ENCODE peak calls at places on chromosomes 4 and X, in ten cellular contexts. K is GM12892, B is K562, F is ovary, L is tibial nerve, R is breast epithelium, M is suprapubic skin, W is gastrocnemius medialis, T is adrenal gland, G is GM12891. N is an unnamed sample.

GRCh38 chr4:153153339-153153851 is 50.8 kb upstream of the TRIM2 start:
- DNase-seq in K (peak; percentile 36), B (no peak), F (peak; percentile 55), L (no peak), R (peak; percentile 28), M (peak; percentile 81), W (no peak), T (peak; percentile 64), G (peak; percentile 41), N (peak; percentile 63)

GRCh38 chr4:10164877-10165283 is 48.3 kb upstream of the WDR1 start:
- DNase-seq in K (no peak), B (peak; percentile 68), F (peak; percentile 37), L (peak; percentile 38), R (no peak), M (no peak), W (no peak), T (no peak), G (no peak), N (peak; percentile 81)

GRCh38 chrX:108312938-108313337 is 125.3 kb downstream of the COL4A6 start:
- DNase-seq in K (no peak), B (no peak), F (no peak), L (no peak), R (peak; percentile 86), M (no peak), W (peak; percentile 91), T (peak; percentile 15), G (no peak), N (no peak)

GRCh38 chrX:44871114-44871645 is 1.8 kb upstream of the KDM6A start:
- DNase-seq in K (no peak), B (no peak), F (no peak), L (no peak), R (no peak), M (no peak), W (peak; percentile 13), T (peak; percentile 35), G (no peak), N (peak; percentile 25)

GRCh38 chrX:118694628-118695027 is 32.8 kb upstream of the IL13RA1 start:
- DNase-seq in K (no peak), B (no peak), F (no peak), L (no peak), R (no peak), M (no peak), W (no peak), T (no peak), G (no peak), N (no peak)

GRCh38 chr4:151530783-151531182 is 121.8 kb downstream of the FHIP1A start:
- DNase-seq in K (no peak), B (peak; percentile 9), F (no peak), L (no peak), R (no peak), M (no peak), W (no peak), T (no peak), G (no peak), N (no peak)

GRCh38 chrX:33273521-33273920 is 62.2 kb upstream of the DMD start:
- DNase-seq in K (no peak), B (no peak), F (no peak), L (no peak), R (no peak), M (no peak), W (no peak), T (no peak), G (no peak), N (no peak)

GRCh38 chrX:110432831-110433230 is 74.2 kb downstream of the RTL9 start:
- DNase-seq in K (no peak), B (no peak), F (no peak), L (no peak), R (no peak), M (no peak), W (peak; percentile 12), T (no peak), G (no peak), N (no peak)

GRCh38 chrX:41384041-41384705 is 50.2 kb downstream of the DDX3X start:
- DNase-seq in K (no peak), B (peak; percentile 57), F (peak; percentile 57), L (peak; percentile 40), R (peak; percentile 42), M (peak; percentile 76), W (peak; percentile 45), T (peak; percentile 77), G (no peak), N (peak; percentile 82)

GRCh38 chrX:2679534-2680485 is 11.3 kb upstream of the CD99 start:
- DNase-seq in K (no peak), B (no peak), F (peak; percentile 46), L (no peak), R (no peak), M (no peak), W (no peak), T (no peak), G (no peak), N (no peak)

GRCh38 chr4:34176609-34177008 is 2067.7 kb downstream of the ARAP2 start:
- DNase-seq in K (no peak), B (no peak), F (no peak), L (no peak), R (no peak), M (no peak), W (no peak), T (no peak), G (no peak), N (no peak)

GRCh38 chr4:34170941-34171340 is 2073.4 kb downstream of the ARAP2 start:
- DNase-seq in K (no peak), B (no peak), F (no peak), L (no peak), R (no peak), M (no peak), W (no peak), T (no peak), G (no peak), N (no peak)
- TF ChIP-seq POLR2A in K (no peak), B (no peak), F (no peak), L (no peak), R (no peak), M (no peak), W (no peak), T (no peak), G (no peak), N (no peak)

GRCh38 chr4:7067523-7068278 is at the start of gene GRPEL1:
- DNase-seq in K (peak; percentile 82), B (peak; percentile 71), F (peak; percentile 100), L (peak; percentile 100), R (peak; percentile 100), M (peak; percentile 84), W (peak; percentile 100), T (peak; percentile 100), G (peak; percentile 91), N (peak; percentile 100)
- TF ChIP-seq POLR2A in K (peak; percentile 96), B (peak; percentile 94), F (peak; percentile 88), L (peak; percentile 88), R (peak; percentile 85), M (peak; percentile 73), W (peak; percentile 99), T (peak; percentile 99), G (peak; percentile 97), N (peak; percentile 97)

DNA sequence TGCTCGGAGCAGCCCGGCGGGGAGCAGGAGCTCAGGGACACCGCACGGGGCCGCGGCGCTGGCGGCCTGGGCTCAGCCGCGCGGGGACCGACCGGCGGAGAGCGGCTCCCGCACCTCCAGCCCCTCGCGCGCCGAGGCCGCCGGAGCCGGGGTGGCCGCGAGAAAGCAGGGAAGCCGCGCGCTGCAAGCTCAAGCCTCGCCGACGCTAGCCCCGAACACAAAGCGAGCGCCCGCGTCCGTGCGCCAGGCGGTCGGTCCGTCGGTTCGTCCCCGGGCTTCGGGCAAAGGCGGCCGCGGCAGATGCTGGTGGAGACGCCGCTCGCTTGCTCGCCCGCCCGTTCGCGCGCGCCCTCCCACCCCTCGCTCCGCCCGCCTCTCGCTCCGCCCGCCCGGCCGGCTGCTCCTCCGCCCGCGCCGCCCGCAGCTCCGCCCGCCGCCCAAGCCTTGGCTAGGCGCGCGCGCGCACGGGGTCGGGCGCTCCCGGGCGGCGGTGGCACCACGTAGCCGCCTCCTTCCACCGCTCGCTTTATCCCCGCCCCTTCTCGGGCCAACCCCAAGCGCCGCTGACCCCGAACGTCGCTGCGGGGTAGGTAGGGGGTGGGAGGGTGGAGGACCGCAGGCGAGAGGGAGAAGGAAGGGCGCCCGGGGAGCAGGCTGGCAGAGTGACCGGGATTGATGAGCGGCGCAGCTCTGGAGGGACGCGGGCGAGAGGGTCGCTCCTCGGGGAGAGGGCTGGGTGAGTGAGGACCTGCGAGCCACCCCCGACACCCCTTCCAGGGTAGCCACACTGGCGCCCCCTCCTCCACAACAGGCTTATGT is at the start of gene TSPAN5:
- DNase-seq in K (peak; percentile 52), B (peak; percentile 76), F (peak; percentile 86), L (peak; percentile 41), R (peak; percentile 53), M (peak; percentile 80), W (peak; percentile 48), T (peak; percentile 57), G (peak; percentile 60), N (peak; percentile 91)
- TF ChIP-seq POLR2A in K (no peak), B (no peak), F (no peak), L (peak; percentile 28), R (no peak), M (no peak), W (peak; percentile 54), T (no peak), G (no peak), N (peak; percentile 70)

GRCh38 chrX:129737921-129738320 is 858 bp upstream of the XPNPEP2 start:
- DNase-seq in K (no peak), B (no peak), F (no peak), L (no peak), R (no peak), M (no peak), W (no peak), T (no peak), G (no peak), N (no peak)

GRCh38 chrX:129736491-129736890 is 2.3 kb upstream of the XPNPEP2 start:
- DNase-seq in K (no peak), B (no peak), F (no peak), L (no peak), R (no peak), M (no peak), W (no peak), T (no peak), G (no peak), N (peak; percentile 2)

GRCh38 chrX:129741880-129742758 is 3.3 kb downstream of the XPNPEP2 start:
- DNase-seq in K (no peak), B (peak; percentile 68), F (no peak), L (no peak), R (no peak), M (no peak), W (no peak), T (no peak), G (no peak), N (no peak)

GRCh38 chrX:129739591-129739990 is 812 bp downstream of the XPNPEP2 start:
- DNase-seq in K (no peak), B (no peak), F (no peak), L (no peak), R (no peak), M (no peak), W (no peak), T (no peak), G (no peak), N (peak; percentile 2)

DNA sequence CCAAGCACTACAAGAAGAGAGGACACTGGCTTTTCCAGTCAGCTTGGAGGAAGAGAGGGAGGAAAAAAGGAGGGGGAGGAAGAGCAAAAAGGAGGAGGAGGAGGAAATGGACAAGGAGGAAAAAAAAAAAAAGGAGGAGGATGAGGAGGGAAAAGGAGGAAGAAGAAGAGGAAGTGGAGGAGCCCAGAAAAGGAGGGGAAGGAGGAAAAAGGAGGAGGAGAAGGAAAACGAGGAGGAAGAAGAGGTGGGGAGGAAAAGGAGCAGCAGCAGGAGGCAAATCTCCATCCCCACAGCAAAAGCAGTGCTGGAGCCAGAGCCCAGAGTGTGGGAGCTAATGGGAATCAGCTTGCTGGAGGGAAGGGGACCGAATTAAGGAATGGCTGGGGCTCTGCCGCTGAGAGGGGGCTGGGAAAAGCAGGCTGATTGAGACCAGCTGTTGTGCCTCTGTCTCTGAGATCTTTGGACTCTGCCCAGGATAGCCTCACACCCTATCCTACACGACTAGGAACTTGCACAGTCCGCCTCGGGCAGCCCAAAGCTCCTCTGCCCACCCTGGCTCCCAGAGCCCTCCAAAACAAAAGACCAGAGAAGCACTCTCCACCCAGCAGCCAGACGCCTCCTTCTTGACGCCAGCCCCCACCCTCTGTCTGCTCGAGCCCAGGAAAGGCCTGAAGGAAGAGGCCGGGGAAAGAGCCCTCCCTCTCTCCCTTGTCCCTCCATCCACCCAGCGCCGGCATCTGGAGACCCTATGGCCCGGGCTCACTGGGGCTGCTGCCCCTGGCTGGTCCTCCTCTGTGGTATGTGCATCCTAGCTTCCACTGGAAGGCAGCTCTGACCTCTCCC is at the start of gene XPNPEP2:
- DNase-seq in K (no peak), B (no peak), F (peak; percentile 46), L (peak; percentile 24), R (no peak), M (no peak), W (no peak), T (no peak), G (no peak), N (no peak)
- TF ChIP-seq POLR2A in K (no peak), B (no peak), F (no peak), L (no peak), R (no peak), M (no peak), W (no peak), T (no peak), G (no peak), N (no peak)

N was measured in erythroblast.